ENCODE peak calls at places on chromosomes 11 and 22, in eight cellular contexts. N is RWPE2; A is skeletal muscle cell; K is CD4-positive, CD25-positive, alpha-beta regulatory T cell; P is heart right ventricle; Y is coronary artery; I is HAP-1; S is mesendoderm. E is an unnamed sample.
A peak's percentile ranks its signal among the peaks of the same experiment; 100 is the strongest.

GRCh38 chr22:20868225-20868944 is 9.6 kb downstream of the SNAP29 start:
- DNase-seq in P (no peak), A (no peak), N (no peak), Y (no peak), S (no peak), K (no peak), I (no peak), E (no peak)

GRCh38 chr22:45179276-45180049 is 15.7 kb downstream of the NUP50 start:
- DNase-seq in K (peak; percentile 15), Y (no peak), N (no peak), I (no peak), A (no peak), P (no peak), S (no peak), E (no peak)

GRCh38 chr11:92663539-92663938 is 305.9 kb upstream of the MTNR1B start:
- DNase-seq in P (no peak), N (no peak), A (no peak), K (no peak), Y (no peak), S (no peak), I (no peak), E (no peak)

GRCh38 chr11:117520201-117520600 is 192.5 kb downstream of the CEP164 start:
- DNase-seq in K (no peak), I (no peak), S (no peak), A (no peak), N (no peak), P (no peak), Y (no peak), E (no peak)

GRCh38 chr11:12267921-12268320 is 109.5 kb upstream of the PARVA start:
- DNase-seq in K (no peak), Y (no peak), S (no peak), I (no peak), N (no peak), A (no peak), P (no peak), E (no peak)

GRCh38 chr11:94186342-94187203 is 57.9 kb downstream of the PANX1 start:
- DNase-seq in N (no peak), Y (no peak), K (no peak), P (no peak), I (no peak), S (peak; percentile 16), A (no peak), E (no peak)

GRCh38 chr11:10746871-10747270 is 4.2 kb upstream of the CTR9 start:
- DNase-seq in S (no peak), A (no peak), K (no peak), Y (no peak), N (no peak), P (no peak), I (no peak), E (no peak)

GRCh38 chr11:86811637-86812321 is 11.4 kb downstream of the PRSS23 start:
- DNase-seq in Y (no peak), I (no peak), A (peak; percentile 67), P (no peak), K (no peak), S (peak; percentile 88), N (no peak), E (no peak)

GRCh38 chr22:45185718-45186511 is 22.2 kb downstream of the NUP50 start:
- DNase-seq in S (no peak), I (no peak), K (no peak), N (no peak), Y (no peak), A (no peak), P (no peak), E (no peak)

GRCh38 chr11:9669954-9670353 is 6.1 kb downstream of the SWAP70 start:
- DNase-seq in K (no peak), A (no peak), P (no peak), N (no peak), S (peak; percentile 32), Y (no peak), I (no peak), E (no peak)

GRCh38 chr22:26502688-26503561 is 9.3 kb downstream of the TFIP11 start:
- DNase-seq in Y (no peak), I (peak; percentile 53), N (no peak), A (no peak), S (peak; percentile 87), P (peak; percentile 41), K (peak; percentile 23), E (peak; percentile 76)

GRCh38 chr11:21390430-21390829 is 721.0 kb downstream of the NELL1 start:
- DNase-seq in Y (no peak), I (no peak), K (no peak), N (no peak), P (no peak), A (no peak), S (no peak), E (no peak)

GRCh38 chr11:202490-202889 is 4.7 kb downstream of the BET1L start:
- DNase-seq in Y (peak; percentile 62), K (no peak), A (no peak), P (no peak), S (no peak), I (no peak), N (no peak), E (no peak)

GRCh38 chr11:62137881-62138629 is 14.2 kb downstream of the INCENP start:
- DNase-seq in P (no peak), K (no peak), I (no peak), N (no peak), S (no peak), Y (no peak), A (no peak), E (no peak)

DNA sequence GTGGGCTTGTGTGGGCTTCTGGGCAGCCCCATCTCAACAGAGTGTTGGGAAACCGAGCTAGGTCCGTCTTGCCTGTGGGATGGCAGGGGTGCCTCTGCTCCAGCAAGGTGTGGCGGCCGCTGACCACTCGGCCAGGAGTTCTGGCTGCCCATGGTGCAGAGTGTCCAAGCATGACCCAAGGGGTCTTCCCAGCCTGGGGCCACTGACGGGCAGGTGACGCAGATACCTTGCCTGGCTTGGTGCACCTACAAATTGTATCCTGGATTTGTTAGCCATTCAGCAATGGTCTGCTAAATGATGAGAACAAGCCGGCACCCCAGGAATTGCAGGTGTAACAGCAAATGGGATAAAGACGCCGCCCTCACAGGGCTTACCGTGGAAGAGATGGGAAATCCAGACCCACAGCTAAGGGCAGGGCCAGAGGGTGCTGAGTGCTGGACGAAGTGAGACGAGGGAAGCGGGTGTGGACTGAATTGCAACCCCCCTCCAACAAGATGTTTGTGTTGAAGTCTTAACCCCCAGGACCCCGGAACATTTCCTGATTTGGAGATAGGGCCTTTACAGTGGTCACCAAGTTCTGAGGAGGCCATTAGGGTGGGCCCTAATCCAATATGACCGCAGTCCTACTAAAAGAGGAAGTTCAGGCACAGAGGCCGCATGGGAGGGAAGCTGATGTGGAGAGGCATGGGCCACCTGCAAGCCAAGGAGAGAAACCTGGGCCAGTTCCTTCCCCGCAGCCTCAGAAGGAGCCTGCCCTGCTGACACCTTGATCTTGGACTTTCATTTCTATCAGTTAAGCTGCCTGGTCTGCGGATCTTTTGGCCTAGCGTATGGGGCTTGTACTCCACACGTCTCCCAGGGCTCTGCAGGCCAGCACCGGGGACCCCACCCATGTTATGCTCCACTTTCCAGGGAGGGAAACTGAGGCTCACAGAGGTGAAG is 45.2 kb upstream of the LINC01488 start:
- DNase-seq in S (no peak), P (no peak), K (no peak), A (no peak), Y (no peak), N (no peak), I (no peak), E (no peak)
- H3K4me3 ChIP-seq in S (no peak overlapping the region), P (no peak overlapping the region), K (no peak overlapping the region), A (no peak overlapping the region), Y (no peak overlapping the region), N (no peak overlapping the region), I (no peak overlapping the region), E (no peak overlapping the region)

DNA sequence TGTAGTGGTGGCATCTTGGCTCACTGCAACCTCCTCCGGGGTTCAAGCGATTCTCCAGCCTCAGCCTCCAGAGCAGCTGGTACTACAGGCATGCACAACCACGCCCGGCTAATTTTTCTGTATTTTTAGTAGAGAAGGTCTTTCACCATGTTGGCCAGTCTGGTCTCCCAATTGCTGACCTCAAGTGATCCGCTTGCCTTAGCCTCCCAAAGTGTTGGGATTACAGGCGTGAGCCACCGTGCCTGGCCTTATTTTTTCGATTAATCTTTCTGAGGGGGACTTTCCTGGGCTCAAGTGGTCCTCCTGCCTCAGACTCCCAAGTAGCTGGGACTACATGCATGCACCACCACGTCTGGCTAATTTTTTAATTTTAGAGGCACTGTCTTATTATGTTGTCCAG is 5.6 kb downstream of the SNU13 start:
- DNase-seq in A (no peak), I (no peak), Y (no peak), N (no peak), P (no peak), S (no peak), K (no peak), E (no peak)
- H3K4me3 ChIP-seq in A (peak overlapping the region; percentile 68), I (no peak overlapping the region), Y (peak overlapping the region; percentile 76), N (peak overlapping the region; percentile 97), P (peak overlapping the region; percentile 51), S (no peak overlapping the region), K (peak overlapping the region; percentile 82), E (peak overlapping the region; percentile 74)

DNA sequence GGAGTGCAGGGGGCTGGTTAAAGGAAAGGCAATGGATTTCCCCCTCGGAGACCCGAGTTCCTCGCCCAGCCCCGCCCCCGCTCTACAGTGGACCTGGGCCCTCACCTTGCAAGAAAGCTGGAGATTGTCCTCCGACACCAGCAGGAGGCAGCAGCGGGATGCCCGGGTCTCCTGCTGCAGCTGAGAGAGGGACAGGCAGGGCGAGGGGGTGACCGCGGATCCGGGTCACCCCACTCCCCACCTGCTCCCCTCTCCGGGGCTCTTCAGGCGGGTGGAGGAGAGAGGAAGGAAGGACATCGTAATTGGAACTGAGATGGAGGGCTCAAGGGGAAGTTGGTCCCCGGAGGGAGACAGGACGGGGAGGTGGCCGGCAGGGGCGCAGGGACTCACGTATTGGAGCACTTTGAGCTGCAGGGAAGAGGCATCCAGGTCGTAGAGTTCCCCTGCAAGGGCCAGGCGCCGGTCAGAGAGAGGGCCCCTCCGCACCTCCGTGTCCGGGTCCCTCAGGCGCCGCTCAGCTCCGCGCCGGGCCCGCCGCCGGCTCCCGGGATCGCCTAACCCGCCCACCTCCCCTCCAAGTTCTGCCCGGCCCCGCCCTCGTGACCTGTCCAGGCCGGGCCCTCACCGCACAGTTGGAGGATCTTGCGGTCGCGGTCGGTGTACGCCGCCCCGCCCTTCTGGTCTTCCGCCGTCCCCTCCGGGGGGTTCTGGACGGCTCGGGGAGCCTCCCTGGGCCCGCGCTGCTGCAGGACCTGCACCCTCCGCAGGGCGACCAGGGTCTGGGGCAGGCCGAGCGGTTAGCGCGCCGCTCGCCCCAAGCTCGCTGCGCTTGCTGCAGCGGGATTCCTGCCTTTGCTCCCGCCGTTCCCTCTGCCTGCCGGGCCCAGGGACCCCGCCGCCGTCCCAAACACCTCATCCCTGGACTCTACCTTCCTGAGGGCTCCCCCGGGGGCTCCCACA is 84.1 kb downstream of the PDE2A start:
- DNase-seq in Y (no peak), A (no peak), I (peak; percentile 83), K (no peak), S (peak; percentile 88), P (peak; percentile 32), N (no peak), E (peak; percentile 79)
- H3K4me3 ChIP-seq in Y (peak overlapping the region; percentile 56), A (peak overlapping the region; percentile 9), I (peak overlapping the region; percentile 33), K (no peak overlapping the region), S (peak overlapping the region; percentile 36), P (peak overlapping the region; percentile 28), N (no peak overlapping the region), E (no peak overlapping the region)

GRCh38 chr11:65487467-65488272 is 11.2 kb upstream of the MALAT1 start:
- DNase-seq in P (peak; percentile 99), I (peak; percentile 98), K (peak; percentile 49), A (peak; percentile 100), S (peak; percentile 100), Y (peak; percentile 100), N (peak; percentile 98), E (peak; percentile 91)
- H3K4me3 ChIP-seq in P (peak overlapping the region; percentile 9), I (no peak overlapping the region), K (no peak overlapping the region), A (peak overlapping the region; percentile 24), S (no peak overlapping the region), Y (peak overlapping the region; percentile 42), N (no peak overlapping the region), E (peak overlapping the region; percentile 52)

E was measured in Karpas-422.